ENCODE peak calls at places on chromosomes 4 and X, in five cellular contexts. One of them, this sample, is unnamed.

GRCh38 chrX:29138003-29138402 is 550.8 kb downstream of the IL1RAPL1 start:
- DNase-seq in WTC11: no peak
- DNase-seq in HepG2: no peak
- DNase-seq in WERI-Rb-1: no peak
- DNase-seq in ascending aorta: no peak
- DNase-seq in this sample: no peak

GRCh38 chrX:73850124-73851013 is 287.4 kb downstream of the CHIC1 start:
- DNase-seq in HepG2: peak
- DNase-seq in ascending aorta: no peak
- DNase-seq in WTC11: peak
- DNase-seq in WERI-Rb-1: no peak
- DNase-seq in this sample: no peak

GRCh38 chr4:57020467-57021101 is 41.9 kb downstream of the POLR2B start:
- DNase-seq in ascending aorta: no peak
- DNase-seq in HepG2: no peak
- DNase-seq in WERI-Rb-1: no peak
- DNase-seq in WTC11: no peak
- DNase-seq in this sample: peak

GRCh38 chrX:107827137-107827831 is 1.6 kb downstream of the MID2 start:
- DNase-seq in HepG2: no peak
- DNase-seq in WERI-Rb-1: no peak
- DNase-seq in ascending aorta: no peak
- DNase-seq in WTC11: no peak
- DNase-seq in this sample: no peak

GRCh38 chr4:153676491-153676890 is 7.6 kb upstream of the TLR2 start:
- DNase-seq in WTC11: no peak
- DNase-seq in WERI-Rb-1: no peak
- DNase-seq in HepG2: no peak
- DNase-seq in ascending aorta: no peak
- DNase-seq in this sample: peak

GRCh38 chr4:54318904-54319303 is 89.8 kb downstream of the PDGFRA start:
- DNase-seq in WERI-Rb-1: no peak
- DNase-seq in HepG2: peak
- DNase-seq in ascending aorta: no peak
- DNase-seq in WTC11: peak
- DNase-seq in this sample: peak

GRCh38 chr4:10417720-10418119 is 39.5 kb downstream of the ZNF518B start:
- DNase-seq in WTC11: no peak
- DNase-seq in ascending aorta: no peak
- DNase-seq in HepG2: no peak
- DNase-seq in WERI-Rb-1: no peak
- DNase-seq in this sample: no peak

GRCh38 chr4:55754754-55755350 is 64.7 kb upstream of the EXOC1L start:
- DNase-seq in ascending aorta: no peak
- DNase-seq in WTC11: no peak
- DNase-seq in WERI-Rb-1: no peak
- DNase-seq in HepG2: no peak
- DNase-seq in this sample: peak

GRCh38 chr4:68594678-68595077 is 18.6 kb upstream of the UGT2B17 start:
- DNase-seq in HepG2: no peak
- DNase-seq in WTC11: no peak
- DNase-seq in ascending aorta: no peak
- DNase-seq in WERI-Rb-1: no peak
- DNase-seq in this sample: no peak

GRCh38 chrX:23764183-23764582 is 18.8 kb upstream of the SAT1 start:
- DNase-seq in ascending aorta: no peak
- DNase-seq in HepG2: no peak
- DNase-seq in WERI-Rb-1: no peak
- DNase-seq in WTC11: no peak
- DNase-seq in this sample: no peak

GRCh38 chr4:3415471-3416141 is 26.2 kb upstream of the HGFAC start:
- DNase-seq in HepG2: no peak
- DNase-seq in WTC11: no peak
- DNase-seq in WERI-Rb-1: peak
- DNase-seq in ascending aorta: no peak
- DNase-seq in this sample: no peak

DNA sequence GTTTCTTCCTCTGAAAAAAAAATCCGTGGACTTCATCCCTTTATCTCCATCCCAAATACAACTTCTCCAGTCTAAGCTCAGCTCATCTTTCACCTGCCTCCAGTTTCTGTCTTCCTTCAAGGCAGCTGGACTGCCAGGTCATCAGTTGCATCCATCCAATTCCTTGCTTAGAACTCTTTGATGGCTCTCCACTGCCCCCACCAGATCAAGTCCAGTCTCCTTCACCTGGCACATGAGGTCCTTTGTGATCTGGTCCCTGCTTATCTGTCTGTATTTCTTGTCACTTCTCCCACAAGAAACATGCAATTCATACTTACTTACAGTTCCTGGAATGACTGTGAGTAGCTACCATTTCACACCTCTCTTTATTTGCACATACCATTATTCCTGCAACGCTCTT is 33.8 kb downstream of the OTUD6A start:
- DNase-seq in WERI-Rb-1: peak
- DNase-seq in WTC11: peak
- DNase-seq in HepG2: peak
- DNase-seq in ascending aorta: no peak
- DNase-seq in this sample: no peak
- TF ChIP-seq CTCF in WERI-Rb-1: peak
- TF ChIP-seq CTCF in WTC11: no peak
- TF ChIP-seq CTCF in HepG2: peak
- TF ChIP-seq CTCF in ascending aorta: no peak
- TF ChIP-seq CTCF in this sample: no peak

DNA sequence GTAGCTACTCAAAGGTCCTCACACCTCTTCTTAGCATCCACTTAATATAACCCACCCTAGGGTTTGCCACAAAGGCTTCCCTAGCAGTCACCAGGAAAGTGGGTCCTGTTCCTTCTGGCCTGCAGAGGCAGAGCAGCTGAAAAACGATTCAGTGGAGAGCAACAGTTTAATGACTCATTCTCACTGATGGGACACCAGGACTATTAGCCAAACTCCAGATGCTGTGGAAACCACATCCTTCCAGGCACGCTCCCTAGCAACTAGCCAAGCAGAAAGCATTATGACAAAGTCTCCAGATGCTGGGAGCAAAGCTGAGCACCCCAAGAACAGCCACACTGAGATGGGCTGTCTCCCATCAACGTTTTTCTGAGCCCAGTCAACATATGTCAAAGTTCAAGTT is 30.3 kb upstream of the UTP14A start:
- DNase-seq in ascending aorta: no peak
- DNase-seq in WERI-Rb-1: no peak
- DNase-seq in WTC11: no peak
- DNase-seq in HepG2: no peak
- DNase-seq in this sample: peak
- TF ChIP-seq CTCF in ascending aorta: no peak
- TF ChIP-seq CTCF in WERI-Rb-1: no peak
- TF ChIP-seq CTCF in WTC11: no peak
- TF ChIP-seq CTCF in HepG2: no peak
- TF ChIP-seq CTCF in this sample: no peak

DNA sequence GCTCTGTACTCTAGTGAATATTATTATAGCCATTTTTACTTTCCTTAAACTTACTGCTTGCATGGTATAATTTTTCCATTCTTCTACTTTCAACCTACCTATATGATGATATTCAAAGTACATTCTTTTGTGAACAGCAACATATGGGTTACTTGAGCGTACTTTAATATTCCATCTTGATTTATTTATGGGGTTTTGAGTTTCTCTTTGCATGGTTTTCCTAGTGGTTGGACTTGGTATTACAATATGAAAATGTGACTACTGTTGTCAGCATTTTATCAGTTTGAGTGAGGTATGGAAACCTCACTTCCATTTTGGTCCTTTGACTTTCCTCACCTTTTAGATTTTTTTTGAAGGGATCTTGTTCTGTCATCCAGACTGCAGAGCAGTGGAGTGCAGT is 35.9 kb downstream of the ADGRG4 start:
- DNase-seq in WTC11: no peak
- DNase-seq in WERI-Rb-1: no peak
- DNase-seq in HepG2: no peak
- DNase-seq in ascending aorta: no peak
- DNase-seq in this sample: peak
- TF ChIP-seq CTCF in WTC11: peak
- TF ChIP-seq CTCF in WERI-Rb-1: peak
- TF ChIP-seq CTCF in HepG2: no peak
- TF ChIP-seq CTCF in ascending aorta: no peak
- TF ChIP-seq CTCF in this sample: no peak

GRCh38 chr4:121960801-121961200 is 8.9 kb upstream of the TRPC3 start:
- DNase-seq in ascending aorta: no peak
- DNase-seq in WERI-Rb-1: no peak
- DNase-seq in HepG2: peak
- DNase-seq in WTC11: no peak
- DNase-seq in this sample: no peak
- TF ChIP-seq CTCF in ascending aorta: no peak
- TF ChIP-seq CTCF in WERI-Rb-1: no peak
- TF ChIP-seq CTCF in HepG2: no peak
- TF ChIP-seq CTCF in WTC11: no peak
- TF ChIP-seq CTCF in this sample: no peak

GRCh38 chrX:152641996-152642395 is 4.3 kb downstream of the GABRQ start:
- DNase-seq in HepG2: no peak
- DNase-seq in WERI-Rb-1: peak
- DNase-seq in ascending aorta: no peak
- DNase-seq in WTC11: peak
- DNase-seq in this sample: no peak
- TF ChIP-seq CTCF in HepG2: peak
- TF ChIP-seq CTCF in WERI-Rb-1: peak
- TF ChIP-seq CTCF in ascending aorta: no peak
- TF ChIP-seq CTCF in WTC11: no peak
- TF ChIP-seq CTCF in this sample: no peak

DNA sequence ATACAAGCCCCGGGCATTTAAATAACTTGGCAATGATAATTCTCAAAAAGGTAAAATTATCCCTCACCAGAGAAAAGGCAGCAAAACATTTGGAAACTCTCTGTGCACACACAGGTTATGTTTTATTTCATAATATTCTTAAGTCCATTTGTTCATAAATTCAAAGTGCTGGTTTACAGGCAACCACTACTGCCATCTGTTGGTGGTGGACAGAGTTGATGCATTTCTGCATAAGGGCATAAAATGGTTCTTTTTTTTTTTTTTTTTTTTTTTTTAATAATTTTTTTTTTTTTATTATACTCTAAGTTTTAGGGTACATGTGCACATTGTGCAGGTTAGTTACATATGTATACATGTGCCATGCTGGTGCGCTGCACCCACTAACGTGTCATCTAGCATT is 31.5 kb upstream of the IL21 start:
- DNase-seq in ascending aorta: no peak
- DNase-seq in WERI-Rb-1: peak
- DNase-seq in HepG2: peak
- DNase-seq in WTC11: peak
- DNase-seq in this sample: peak
- TF ChIP-seq CTCF in ascending aorta: peak
- TF ChIP-seq CTCF in WERI-Rb-1: peak
- TF ChIP-seq CTCF in HepG2: peak
- TF ChIP-seq CTCF in WTC11: peak
- TF ChIP-seq CTCF in this sample: peak

GRCh38 chr4:185211641-185212040 is 2.2 kb downstream of the SNX25 start:
- DNase-seq in HepG2: peak
- DNase-seq in WTC11: no peak
- DNase-seq in ascending aorta: no peak
- DNase-seq in WERI-Rb-1: no peak
- DNase-seq in this sample: no peak

GRCh38 chr4:185210102-185210981 is 944 bp downstream of the SNX25 start:
- DNase-seq in WERI-Rb-1: peak
- DNase-seq in ascending aorta: no peak
- DNase-seq in WTC11: peak
- DNase-seq in HepG2: peak
- DNase-seq in this sample: no peak

GRCh38 chr4:185212566-185212965 is 3.2 kb downstream of the SNX25 start:
- DNase-seq in WERI-Rb-1: no peak
- DNase-seq in WTC11: no peak
- DNase-seq in ascending aorta: no peak
- DNase-seq in HepG2: no peak
- DNase-seq in this sample: no peak

GRCh38 chr4:185211035-185211434 is 1.6 kb downstream of the SNX25 start:
- DNase-seq in HepG2: no peak
- DNase-seq in WTC11: no peak
- DNase-seq in ascending aorta: no peak
- DNase-seq in WERI-Rb-1: no peak
- DNase-seq in this sample: peak

DNA sequence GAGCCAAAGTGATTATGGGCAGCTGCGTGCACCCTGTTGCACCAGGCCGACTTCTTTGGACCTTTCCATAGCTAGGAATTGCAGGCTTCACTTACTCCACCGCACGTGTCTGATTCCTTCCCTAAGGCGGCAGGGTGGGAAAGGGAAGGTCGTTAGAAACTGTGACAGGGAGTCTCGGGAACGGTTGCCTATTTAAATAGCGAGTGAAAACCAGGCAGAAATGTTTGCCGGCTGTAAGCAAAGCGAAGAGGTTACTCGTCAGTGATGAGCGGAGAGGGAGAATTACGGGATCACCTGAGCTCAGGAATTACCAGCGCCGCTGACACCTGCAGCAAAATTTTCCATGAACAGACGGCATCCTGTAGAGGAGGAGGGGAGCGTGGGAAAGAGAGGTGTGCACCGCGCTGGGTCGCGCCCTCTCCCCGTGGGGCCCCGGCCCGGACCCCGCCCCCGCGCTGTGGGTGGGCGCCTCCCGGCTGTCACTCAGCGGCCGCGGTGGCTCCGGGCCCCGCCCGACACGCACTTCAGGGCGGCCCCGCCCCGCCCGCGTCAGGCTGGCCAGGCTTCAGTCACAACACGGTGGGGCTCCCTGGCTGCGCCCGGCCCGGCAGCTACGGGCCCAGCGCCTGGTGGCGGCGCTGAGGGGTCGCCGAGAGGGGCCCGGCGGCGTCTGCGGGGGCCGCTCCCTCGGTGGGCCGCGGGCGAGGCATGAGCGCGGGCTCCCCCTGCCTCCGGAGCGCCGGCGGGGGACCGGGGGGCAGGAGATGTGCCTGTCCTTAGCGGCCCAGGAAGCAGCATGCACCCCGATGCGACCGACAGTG is at the start of gene SNX25:
- DNase-seq in WTC11: peak
- DNase-seq in HepG2: peak
- DNase-seq in WERI-Rb-1: peak
- DNase-seq in ascending aorta: peak
- DNase-seq in this sample: peak
- TF ChIP-seq CTCF in WTC11: no peak
- TF ChIP-seq CTCF in HepG2: peak
- TF ChIP-seq CTCF in WERI-Rb-1: no peak
- TF ChIP-seq CTCF in ascending aorta: no peak
- TF ChIP-seq CTCF in this sample: no peak

GRCh38 chrX:129982300-129983246 is at the start of gene BCORL1:
- DNase-seq in WTC11: peak
- DNase-seq in ascending aorta: peak
- DNase-seq in HepG2: peak
- DNase-seq in WERI-Rb-1: peak
- DNase-seq in this sample: peak
- TF ChIP-seq CTCF in WTC11: no peak
- TF ChIP-seq CTCF in ascending aorta: no peak
- TF ChIP-seq CTCF in HepG2: no peak
- TF ChIP-seq CTCF in WERI-Rb-1: no peak
- TF ChIP-seq CTCF in this sample: no peak

GRCh38 chr4:112094330-112094729 is 50.9 kb upstream of the FAM241A start:
- DNase-seq in HepG2: no peak
- DNase-seq in ascending aorta: no peak
- DNase-seq in WTC11: no peak
- DNase-seq in WERI-Rb-1: no peak
- DNase-seq in this sample: no peak

GRCh38 chr4:112102875-112103370 is 42.3 kb upstream of the FAM241A start:
- DNase-seq in WTC11: no peak
- DNase-seq in ascending aorta: no peak
- DNase-seq in HepG2: no peak
- DNase-seq in WERI-Rb-1: no peak
- DNase-seq in this sample: no peak

GRCh38 chr4:112098841-112099240 is 46.4 kb upstream of the FAM241A start:
- DNase-seq in WTC11: no peak
- DNase-seq in ascending aorta: no peak
- DNase-seq in WERI-Rb-1: no peak
- DNase-seq in HepG2: no peak
- DNase-seq in this sample: no peak

GRCh38 chr4:112099701-112100289 is 45.5 kb upstream of the FAM241A start:
- DNase-seq in ascending aorta: no peak
- DNase-seq in WTC11: no peak
- DNase-seq in HepG2: peak
- DNase-seq in WERI-Rb-1: no peak
- DNase-seq in this sample: peak
- TF ChIP-seq CTCF in ascending aorta: peak
- TF ChIP-seq CTCF in WTC11: peak
- TF ChIP-seq CTCF in HepG2: peak
- TF ChIP-seq CTCF in WERI-Rb-1: peak
- TF ChIP-seq CTCF in this sample: peak